ENCODE peak calls at places on chromosomes 1 and 21, in six cellular contexts. H is kidney glomerular epithelial cell; R is NCI-H1092 treated with DMSO at 0.1 percent for 48 hours; P is LoVo; T is skeletal muscle cell; I is activated CD8-positive, alpha-beta memory T cell treated with anti-CD3 and anti-CD28 coated beads, Interleukin-2, amount 50 U/mL, for 48 hours. X is an unnamed sample.

GRCh38 chr1:223756002-223756775 is 43.9 kb downstream of the CAPN2 start:
- DNase-seq in H (no peak), R (no peak), P (no peak), T (no peak), I (no peak), X (no peak)

GRCh38 chr1:197692965-197693364 is 82.3 kb downstream of the DENND1B start:
- DNase-seq in H (peak), R (no peak), P (no peak), T (no peak), I (no peak), X (no peak)

GRCh38 chr21:46634966-46635323 is 529 bp upstream of the PRMT2 start:
- DNase-seq in H (peak), R (peak), P (peak), T (peak), I (no peak), X (peak)

GRCh38 chr1:150235436-150235851 is 468 bp downstream of the ANP32E start:
- DNase-seq in H (no peak), R (no peak), P (no peak), T (no peak), I (peak), X (peak)

GRCh38 chr1:86416343-86416742 is 7.6 kb upstream of the CLCA2 start:
- DNase-seq in H (no peak), R (no peak), P (no peak), T (no peak), I (no peak), X (no peak)

GRCh38 chr1:184283999-184284398 is 102.8 kb upstream of the C1orf21 start:
- DNase-seq in H (no peak), R (no peak), P (no peak), T (peak), I (no peak), X (no peak)

GRCh38 chr1:25799758-25800537 is at the start of gene SELENON:
- DNase-seq in H (peak), R (peak), P (peak), T (no peak), I (peak), X (no peak)

GRCh38 chr1:223870617-223871574 is 25.1 kb upstream of the TP53BP2 start:
- DNase-seq in H (no peak), R (no peak), P (no peak), T (no peak), I (no peak), X (no peak)

GRCh38 chr1:201740086-201740541 is 88.8 kb upstream of the IPO9 start:
- DNase-seq in H (no peak), R (no peak), P (no peak), T (no peak), I (no peak), X (no peak)

GRCh38 chr1:247638011-247638410 is 32.6 kb downstream of the OR2G3 start:
- DNase-seq in H (no peak), R (no peak), P (no peak), T (no peak), I (no peak), X (no peak)

GRCh38 chr1:51283977-51284376 is 46.4 kb downstream of the TTC39A start:
- DNase-seq in H (no peak), R (no peak), P (peak), T (no peak), I (no peak), X (peak)

GRCh38 chr1:21814241-21814918 is 2.3 kb downstream of the LDLRAD2 start:
- DNase-seq in H (no peak), R (peak), P (no peak), T (no peak), I (peak), X (no peak)

GRCh38 chr1:179881642-179882252 is 338 bp upstream of the TOR1AIP1 start:
- DNase-seq in H (peak), R (no peak), P (peak), T (peak), I (no peak), X (peak)

GRCh38 chr1:154407866-154408777 is 3.0 kb downstream of the IL6R start:
- DNase-seq in H (peak), R (no peak), P (no peak), T (no peak), I (no peak), X (no peak)

GRCh38 chr1:1072299-1072848 is 1.7 kb downstream of the RNF223 start:
- DNase-seq in H (no peak), R (no peak), P (no peak), T (no peak), I (no peak), X (no peak)

GRCh38 chr1:1959840-1960479 is 40.9 kb upstream of the TMEM52 start:
- DNase-seq in H (peak), R (peak), P (peak), T (peak), I (peak), X (peak)

GRCh38 chr1:18149113-18149641 is 41.6 kb downstream of the IGSF21 start:
- DNase-seq in H (peak), R (peak), P (no peak), T (no peak), I (no peak), X (peak)

GRCh38 chr1:14626869-14627607 is 28.6 kb downstream of the KAZN start:
- DNase-seq in H (no peak), R (no peak), P (no peak), T (no peak), I (no peak), X (no peak)

GRCh38 chr1:221078260-221078965 is 199.2 kb downstream of the HLX start:
- DNase-seq in H (no peak), R (no peak), P (no peak), T (no peak), I (no peak), X (no peak)

GRCh38 chr21:33198346-33199135 is 31.2 kb upstream of the IFNAR2 start:
- DNase-seq in H (no peak), R (no peak), P (no peak), T (peak), I (no peak), X (no peak)

GRCh38 chr1:241639653-241640148 is 468 bp downstream of the CHML start:
- DNase-seq in H (no peak), R (peak), P (no peak), T (no peak), I (peak), X (peak)

GRCh38 chr1:2848006-2848670 is 46.6 kb upstream of the TTC34 start:
- DNase-seq in H (no peak), R (no peak), P (no peak), T (no peak), I (no peak), X (no peak)

GRCh38 chr1:184156521-184157395 is 105.2 kb downstream of the TSEN15 start:
- DNase-seq in H (peak), R (no peak), P (no peak), T (no peak), I (no peak), X (no peak)

GRCh38 chr1:52032124-52032784 is 1.4 kb downstream of the KTI12 start:
- DNase-seq in H (peak), R (no peak), P (no peak), T (no peak), I (no peak), X (no peak)

GRCh38 chr21:32135401-32136363 is 143.2 kb downstream of the MIS18A start:
- DNase-seq in H (no peak), R (no peak), P (no peak), T (no peak), I (no peak), X (no peak)

GRCh38 chr1:199135901-199136300 is 497.1 kb downstream of the PTPRC start:
- DNase-seq in H (no peak), R (no peak), P (no peak), T (no peak), I (no peak), X (no peak)

GRCh38 chr1:59574085-59574484 is 240.7 kb upstream of the HOOK1 start:
- DNase-seq in H (no peak), R (no peak), P (no peak), T (peak), I (no peak), X (peak)

GRCh38 chr1:101992816-101993575 is 3.7 kb downstream of the OLFM3 start:
- DNase-seq in H (no peak), R (no peak), P (no peak), T (no peak), I (no peak), X (no peak)

GRCh38 chr1:56576880-56577858 is 2.2 kb downstream of the PLPP3 start:
- DNase-seq in H (peak), R (no peak), P (peak), T (no peak), I (no peak), X (no peak)

GRCh38 chr1:52413410-52414104 is 9.2 kb downstream of the PRPF38A start:
- DNase-seq in H (no peak), R (no peak), P (no peak), T (no peak), I (no peak), X (no peak)

GRCh38 chr21:16455526-16455925 is 725.7 kb downstream of the USP25 start:
- DNase-seq in H (no peak), R (no peak), P (no peak), T (no peak), I (no peak), X (no peak)